ENCODE peak calls at places on chromosomes 13 and 19, in five cellular contexts. X, D, J, L and W are unnamed samples.

GRCh38 chr13:113393226-113393571 is 29.3 kb upstream of the GRTP1 start:
- DNase-seq in L (no peak), J (no peak), D (no peak), X (peak; percentile 25), W (no peak)

GRCh38 chr13:33931397-33931987 is 113.5 kb downstream of the RFC3 start:
- DNase-seq in X (peak; percentile 64), J (peak; percentile 61), L (no peak), D (no peak), W (peak; percentile 76)

GRCh38 chr19:55537741-55538111 is 793 bp upstream of the SBK2 start:
- DNase-seq in D (no peak), L (no peak), J (no peak), X (no peak), W (no peak)

GRCh38 chr19:14411161-14411560 is 8.0 kb downstream of the DDX39A start:
- DNase-seq in L (no peak), D (no peak), X (no peak), J (no peak), W (no peak)

GRCh38 chr13:41960195-41960699 is 662 bp downstream of the VWA8 start:
- DNase-seq in D (peak; percentile 15), J (peak; percentile 5), X (no peak), L (no peak), W (peak; percentile 44)

GRCh38 chr19:58218899-58219298 is 9.8 kb upstream of the ZNF544 start:
- DNase-seq in X (peak; percentile 50), L (no peak), D (no peak), J (no peak), W (no peak)

GRCh38 chr13:44230071-44230470 is 143.6 kb upstream of the SERP2 start:
- DNase-seq in L (no peak), J (no peak), D (no peak), X (no peak), W (no peak)

GRCh38 chr19:51084505-51084904 is 1.8 kb upstream of the KLK14 start:
- DNase-seq in L (no peak), X (no peak), J (no peak), D (no peak), W (no peak)

GRCh38 chr19:3404324-3405260 is 38.2 kb downstream of the NFIC start:
- DNase-seq in J (peak; percentile 78), L (peak; percentile 42), X (no peak), D (peak; percentile 66), W (peak; percentile 93)

GRCh38 chr19:3403489-3404323 is 37.3 kb downstream of the NFIC start:
- DNase-seq in L (peak; percentile 87), X (no peak), J (peak; percentile 84), D (peak; percentile 80), W (peak; percentile 98)

GRCh38 chr19:3406571-3407111 is 40.3 kb downstream of the NFIC start:
- DNase-seq in J (no peak), X (no peak), L (no peak), D (no peak), W (no peak)

GRCh38 chr19:3402631-3403443 is 36.5 kb downstream of the NFIC start:
- DNase-seq in J (no peak), D (no peak), L (no peak), X (no peak), W (no peak)

DNA sequence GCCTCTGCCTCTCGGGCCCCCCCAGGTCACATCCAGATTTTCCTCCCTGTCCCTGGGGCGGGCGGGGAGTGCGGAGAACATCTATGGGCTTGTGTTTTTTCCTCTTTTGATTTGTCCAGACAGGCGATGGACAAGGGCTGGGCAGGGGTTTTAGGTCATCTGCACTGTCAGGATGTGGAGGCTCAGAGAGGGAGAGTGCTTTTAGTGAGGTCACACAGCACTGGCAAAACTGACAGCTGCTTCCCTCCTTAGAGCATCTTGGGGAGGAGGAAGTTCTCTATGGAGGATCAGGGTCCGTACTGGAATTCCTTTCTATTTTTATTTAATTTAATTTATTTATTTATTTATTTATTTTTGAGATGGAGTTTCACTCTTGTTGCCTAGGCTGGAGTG is 38.9 kb downstream of the NFIC start:
- DNase-seq in X (no peak), J (no peak), L (no peak), D (no peak), W (no peak)
- H3K4me3 ChIP-seq in X (no peak overlapping the region), J (peak overlapping the region; percentile 34), L (no peak overlapping the region), D (peak overlapping the region; percentile 43), W (peak overlapping the region; percentile 51)

GRCh38 chr19:42411581-42412178 is 15.5 kb downstream of the LIPE start:
- DNase-seq in D (no peak), X (no peak), L (no peak), J (no peak), W (no peak)
- H3K4me3 ChIP-seq in D (no peak overlapping the region), X (no peak overlapping the region), L (no peak overlapping the region), J (no peak overlapping the region), W (no peak overlapping the region)

DNA sequence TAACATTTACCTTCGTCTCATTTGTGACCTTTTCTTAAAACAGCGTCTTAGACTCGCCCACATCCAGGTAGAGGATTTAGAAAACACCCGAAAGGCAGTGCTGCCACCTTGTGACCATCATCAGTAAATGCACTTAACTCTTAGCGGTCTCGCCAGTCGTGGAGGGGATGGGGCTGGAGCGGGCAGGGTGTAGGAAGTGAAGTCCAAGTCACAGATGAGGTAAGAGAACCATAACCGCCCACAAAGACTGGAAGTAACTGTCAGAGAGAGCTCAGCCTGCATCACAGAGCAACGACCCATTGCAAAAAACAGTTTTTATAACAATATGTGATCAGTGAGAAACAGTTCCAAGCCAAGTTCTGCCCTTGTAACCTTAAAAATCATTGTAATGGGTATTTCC is 10.7 kb upstream of the CEACAM3 start:
- DNase-seq in D (peak; percentile 80), J (peak; percentile 41), X (peak; percentile 91), L (no peak), W (peak; percentile 72)
- H3K4me3 ChIP-seq in D (no peak overlapping the region), J (no peak overlapping the region), X (no peak overlapping the region), L (no peak overlapping the region), W (no peak overlapping the region)

GRCh38 chr19:4538601-4538954 is 1.3 kb downstream of the LRG1 start:
- DNase-seq in J (no peak), L (no peak), X (no peak), D (no peak), W (no peak)
- H3K4me3 ChIP-seq in J (no peak overlapping the region), L (no peak overlapping the region), X (no peak overlapping the region), D (no peak overlapping the region), W (no peak overlapping the region)

DNA sequence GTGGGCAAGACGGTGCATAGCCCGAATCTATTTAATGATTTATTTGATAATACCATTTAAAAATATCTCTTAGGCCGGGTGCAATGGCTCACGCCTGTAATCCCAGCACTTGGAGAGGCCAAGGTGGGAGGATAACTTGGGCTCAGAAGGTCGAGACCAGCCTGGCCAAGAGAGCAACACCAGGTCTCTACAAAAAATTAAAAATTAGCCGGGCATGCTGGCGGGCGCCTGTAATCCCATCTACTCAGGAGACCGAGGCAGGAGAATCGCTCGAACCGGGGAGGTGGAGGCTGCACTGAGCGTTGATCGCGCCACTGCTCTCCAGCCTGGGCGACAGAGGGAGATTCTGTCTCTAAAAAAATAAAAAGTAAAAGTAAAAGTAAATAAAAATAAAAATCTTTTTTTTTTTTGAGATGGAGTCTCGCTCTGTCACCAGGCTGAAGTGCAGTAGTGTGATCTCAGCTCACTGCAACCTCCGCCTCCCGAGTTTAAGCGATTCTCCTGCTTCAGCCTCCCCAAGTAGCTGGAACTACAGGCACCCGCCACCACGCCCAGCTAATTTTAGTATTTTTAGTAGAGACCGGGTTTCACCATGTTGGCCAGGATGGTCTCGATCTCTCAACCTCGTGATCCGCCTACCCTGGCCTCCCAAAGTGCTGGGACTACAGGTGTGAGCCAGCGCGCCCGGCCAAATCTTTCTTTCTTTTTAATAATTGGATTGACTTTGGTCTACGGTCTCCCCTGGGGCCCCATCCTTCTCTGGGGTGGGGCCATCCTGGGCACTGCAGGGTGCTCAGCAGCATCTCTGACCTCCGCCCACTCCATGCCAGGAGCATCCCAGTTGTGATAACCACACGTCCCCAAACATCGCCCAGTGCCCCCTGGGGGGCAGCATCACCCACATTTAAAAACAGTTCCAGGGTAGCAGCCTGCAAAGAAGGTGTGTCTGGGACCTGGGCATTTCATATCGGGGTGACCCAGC is 90.7 kb downstream of the GNG7 start:
- DNase-seq in D (no peak), L (no peak), J (no peak), X (no peak), W (no peak)
- H3K4me3 ChIP-seq in D (no peak overlapping the region), L (no peak overlapping the region), J (no peak overlapping the region), X (no peak overlapping the region), W (no peak overlapping the region)

DNA sequence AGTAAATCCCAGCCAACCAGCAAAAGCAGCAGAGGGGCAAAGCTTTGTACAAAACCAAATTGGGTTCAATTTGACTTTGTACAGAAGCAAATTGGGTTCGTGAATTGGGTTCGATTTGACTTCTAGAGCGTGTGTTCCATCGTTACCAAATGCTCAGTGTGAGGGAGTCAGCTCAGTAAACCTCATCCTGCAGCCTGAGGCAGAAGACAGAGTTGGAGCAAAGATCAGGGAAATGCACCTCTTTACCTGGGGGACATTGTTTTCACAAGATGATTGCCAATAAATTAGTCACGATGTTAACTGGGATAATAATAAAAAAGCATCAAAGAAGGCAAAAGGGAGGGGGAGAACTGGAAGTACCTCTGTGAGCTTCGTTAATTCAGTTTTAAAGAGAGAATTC is 1.5 kb downstream of the RAB20 start:
- DNase-seq in L (no peak), X (no peak), J (no peak), D (no peak), W (peak; percentile 6)
- H3K4me3 ChIP-seq in L (peak overlapping the region; percentile 18), X (peak overlapping the region; percentile 79), J (no peak overlapping the region), D (peak overlapping the region; percentile 75), W (peak overlapping the region; percentile 82)

DNA sequence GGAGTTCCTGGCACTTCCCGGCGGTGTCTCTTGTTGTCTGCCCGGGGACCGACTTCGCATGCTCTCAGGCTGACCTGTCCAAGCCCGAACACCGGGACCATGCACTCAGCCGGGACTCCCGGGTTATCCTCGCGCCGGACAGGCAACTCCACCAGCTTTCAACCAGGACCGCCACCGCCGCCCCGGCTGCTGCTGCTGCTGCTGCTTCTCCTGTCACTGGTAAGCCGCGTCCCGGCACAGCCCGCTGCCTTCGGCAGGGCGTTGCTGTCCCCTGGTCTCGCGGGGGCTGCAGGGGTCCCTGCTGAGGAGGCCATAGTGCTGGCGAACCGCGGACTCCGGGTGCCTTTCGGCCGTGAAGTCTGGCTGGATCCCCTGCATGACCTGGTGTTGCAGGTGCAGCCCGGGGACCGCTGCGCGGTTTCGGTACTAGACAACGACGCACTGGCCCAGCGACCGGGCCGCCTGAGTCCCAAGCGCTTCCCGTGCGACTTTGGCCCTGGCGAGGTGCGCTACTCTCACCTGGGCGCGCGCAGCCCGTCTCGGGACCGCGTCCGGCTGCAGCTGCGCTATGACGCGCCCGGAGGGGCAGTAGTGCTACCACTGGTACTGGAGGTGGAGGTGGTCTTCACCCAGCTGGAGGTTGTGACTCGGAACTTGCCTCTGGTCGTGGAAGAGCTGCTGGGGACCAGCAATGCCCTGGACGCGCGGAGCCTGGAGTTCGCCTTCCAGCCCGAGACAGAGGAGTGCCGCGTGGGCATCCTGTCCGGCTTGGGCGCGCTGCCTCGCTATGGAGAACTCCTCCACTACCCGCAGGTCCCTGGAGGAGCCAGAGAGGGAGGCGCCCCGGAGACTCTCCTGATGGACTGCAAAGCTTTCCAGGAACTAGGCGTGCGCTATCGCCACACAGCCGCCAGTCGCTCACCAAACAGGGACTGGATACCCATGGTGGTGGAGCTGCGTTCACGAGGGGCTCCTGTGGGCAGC is 661 bp downstream of the FREM2 start:
- DNase-seq in L (no peak), J (no peak), X (no peak), D (no peak), W (no peak)
- H3K4me3 ChIP-seq in L (peak overlapping the region; percentile 21), J (peak overlapping the region; percentile 47), X (no peak overlapping the region), D (peak overlapping the region; percentile 55), W (no peak overlapping the region)

GRCh38 chr19:12093777-12094176 is 29.2 kb downstream of the ZNF844 start:
- DNase-seq in J (no peak), L (no peak), X (no peak), D (no peak), W (no peak)
- H3K4me3 ChIP-seq in J (no peak overlapping the region), L (no peak overlapping the region), X (peak overlapping the region; percentile 17), D (no peak overlapping the region), W (no peak overlapping the region)

GRCh38 chr19:53394522-53394973 is 401 bp upstream of the ZNF765 start:
- DNase-seq in L (peak; percentile 9), J (no peak), X (peak; percentile 6), D (peak; percentile 28), W (no peak)
- H3K4me3 ChIP-seq in L (peak overlapping the region; percentile 83), J (peak overlapping the region; percentile 63), X (peak overlapping the region; percentile 21), D (peak overlapping the region; percentile 92), W (peak overlapping the region; percentile 78)